ENCODE peak calls at places on chromosomes 13 and 19, in six cellular contexts. One of them, this sample, is unnamed.
A peak's percentile ranks its signal among the peaks of the same experiment; 100 is the strongest.

GRCh38 chr19:33171916-33172359 is 22.2 kb upstream of the LRP3 start:
- DNase-seq in SK-N-SH: no peak
- DNase-seq in brain microvascular endothelial cell: no peak
- DNase-seq in progenitor cell of endocrine pancreas: no peak
- DNase-seq in fibroblast of mammary gland: peak; percentile 79
- DNase-seq in mucosa of descending colon: no peak
- DNase-seq in this sample: peak; percentile 13

GRCh38 chr19:57351867-57352266 is 796 bp downstream of the ZNF304 start:
- DNase-seq in brain microvascular endothelial cell: no peak
- DNase-seq in SK-N-SH: no peak
- DNase-seq in mucosa of descending colon: no peak
- DNase-seq in progenitor cell of endocrine pancreas: no peak
- DNase-seq in fibroblast of mammary gland: peak; percentile 15
- DNase-seq in this sample: no peak

GRCh38 chr19:14369399-14370168 is 11.7 kb upstream of the ADGRE5 start:
- DNase-seq in brain microvascular endothelial cell: peak; percentile 32
- DNase-seq in fibroblast of mammary gland: peak; percentile 63
- DNase-seq in mucosa of descending colon: peak; percentile 52
- DNase-seq in SK-N-SH: no peak
- DNase-seq in progenitor cell of endocrine pancreas: no peak
- DNase-seq in this sample: no peak

GRCh38 chr19:58052256-58052655 is 6.8 kb upstream of the ZNF135 start:
- DNase-seq in fibroblast of mammary gland: no peak
- DNase-seq in progenitor cell of endocrine pancreas: no peak
- DNase-seq in brain microvascular endothelial cell: no peak
- DNase-seq in SK-N-SH: no peak
- DNase-seq in mucosa of descending colon: no peak
- DNase-seq in this sample: no peak

GRCh38 chr13:109381546-109382180 is 404.7 kb downstream of the IRS2 start:
- DNase-seq in brain microvascular endothelial cell: peak; percentile 72
- DNase-seq in mucosa of descending colon: no peak
- DNase-seq in fibroblast of mammary gland: peak; percentile 74
- DNase-seq in progenitor cell of endocrine pancreas: no peak
- DNase-seq in SK-N-SH: no peak
- DNase-seq in this sample: no peak

GRCh38 chr19:19021115-19021514 is 12.2 kb downstream of the SUGP2 start:
- DNase-seq in progenitor cell of endocrine pancreas: no peak
- DNase-seq in fibroblast of mammary gland: peak; percentile 64
- DNase-seq in mucosa of descending colon: no peak
- DNase-seq in brain microvascular endothelial cell: peak; percentile 63
- DNase-seq in SK-N-SH: no peak
- DNase-seq in this sample: no peak

GRCh38 chr13:80235559-80236296 is 105.2 kb downstream of the SPRY2 start:
- DNase-seq in SK-N-SH: no peak
- DNase-seq in fibroblast of mammary gland: no peak
- DNase-seq in brain microvascular endothelial cell: peak; percentile 40
- DNase-seq in mucosa of descending colon: no peak
- DNase-seq in progenitor cell of endocrine pancreas: no peak
- DNase-seq in this sample: no peak

GRCh38 chr13:33139186-33139585 is 123.0 kb downstream of the KL start:
- DNase-seq in brain microvascular endothelial cell: no peak
- DNase-seq in progenitor cell of endocrine pancreas: no peak
- DNase-seq in SK-N-SH: no peak
- DNase-seq in mucosa of descending colon: no peak
- DNase-seq in fibroblast of mammary gland: no peak
- DNase-seq in this sample: no peak

GRCh38 chr19:16369664-16370576 is 45.3 kb downstream of the KLF2 start:
- DNase-seq in fibroblast of mammary gland: no peak
- DNase-seq in progenitor cell of endocrine pancreas: no peak
- DNase-seq in brain microvascular endothelial cell: no peak
- DNase-seq in SK-N-SH: no peak
- DNase-seq in mucosa of descending colon: no peak
- DNase-seq in this sample: no peak

GRCh38 chr19:48645652-48646191 is at the start of gene CA11:
- DNase-seq in fibroblast of mammary gland: no peak
- DNase-seq in progenitor cell of endocrine pancreas: no peak
- DNase-seq in SK-N-SH: no peak
- DNase-seq in brain microvascular endothelial cell: no peak
- DNase-seq in mucosa of descending colon: no peak
- DNase-seq in this sample: peak; percentile 83

GRCh38 chr13:34708914-34709313 is 233.2 kb upstream of the NBEA start:
- DNase-seq in brain microvascular endothelial cell: no peak
- DNase-seq in mucosa of descending colon: no peak
- DNase-seq in fibroblast of mammary gland: no peak
- DNase-seq in progenitor cell of endocrine pancreas: no peak
- DNase-seq in SK-N-SH: no peak
- DNase-seq in this sample: no peak

GRCh38 chr13:79901336-79901735 is 420.4 kb downstream of the NDFIP2 start:
- DNase-seq in brain microvascular endothelial cell: peak; percentile 1
- DNase-seq in mucosa of descending colon: no peak
- DNase-seq in SK-N-SH: no peak
- DNase-seq in progenitor cell of endocrine pancreas: no peak
- DNase-seq in fibroblast of mammary gland: peak; percentile 46
- DNase-seq in this sample: no peak

GRCh38 chr13:26074706-26075105 is 22.9 kb upstream of the SHISA2 start:
- DNase-seq in SK-N-SH: no peak
- DNase-seq in brain microvascular endothelial cell: peak; percentile 51
- DNase-seq in mucosa of descending colon: no peak
- DNase-seq in progenitor cell of endocrine pancreas: no peak
- DNase-seq in fibroblast of mammary gland: no peak
- DNase-seq in this sample: no peak

GRCh38 chr13:94712812-94713555 is 639 bp upstream of the SOX21 start:
- DNase-seq in fibroblast of mammary gland: peak; percentile 42
- DNase-seq in mucosa of descending colon: no peak
- DNase-seq in progenitor cell of endocrine pancreas: peak; percentile 82
- DNase-seq in SK-N-SH: peak; percentile 76
- DNase-seq in brain microvascular endothelial cell: no peak
- DNase-seq in this sample: peak; percentile 81

GRCh38 chr19:33125929-33126388 is 6.0 kb upstream of the WDR88 start:
- DNase-seq in SK-N-SH: peak; percentile 81
- DNase-seq in fibroblast of mammary gland: peak; percentile 64
- DNase-seq in brain microvascular endothelial cell: peak; percentile 31
- DNase-seq in progenitor cell of endocrine pancreas: no peak
- DNase-seq in mucosa of descending colon: no peak
- DNase-seq in this sample: peak; percentile 79

GRCh38 chr19:2274937-2275535 is 6.9 kb downstream of the PEAK3 start:
- DNase-seq in brain microvascular endothelial cell: peak; percentile 70
- DNase-seq in mucosa of descending colon: peak; percentile 84
- DNase-seq in fibroblast of mammary gland: peak; percentile 76
- DNase-seq in SK-N-SH: peak; percentile 89
- DNase-seq in progenitor cell of endocrine pancreas: no peak
- DNase-seq in this sample: peak; percentile 91

GRCh38 chr19:18802354-18802753 is 11.2 kb upstream of the COMP start:
- DNase-seq in brain microvascular endothelial cell: no peak
- DNase-seq in SK-N-SH: peak; percentile 51
- DNase-seq in mucosa of descending colon: no peak
- DNase-seq in fibroblast of mammary gland: no peak
- DNase-seq in progenitor cell of endocrine pancreas: no peak
- DNase-seq in this sample: peak; percentile 87

GRCh38 chr13:97600438-97601080 is 166.6 kb downstream of the RAP2A start:
- DNase-seq in progenitor cell of endocrine pancreas: no peak
- DNase-seq in SK-N-SH: no peak
- DNase-seq in fibroblast of mammary gland: peak; percentile 77
- DNase-seq in mucosa of descending colon: no peak
- DNase-seq in brain microvascular endothelial cell: peak; percentile 72
- DNase-seq in this sample: no peak

GRCh38 chr13:37884026-37884425 is 14.5 kb upstream of the TRPC4 start:
- DNase-seq in mucosa of descending colon: no peak
- DNase-seq in SK-N-SH: no peak
- DNase-seq in brain microvascular endothelial cell: no peak
- DNase-seq in fibroblast of mammary gland: no peak
- DNase-seq in progenitor cell of endocrine pancreas: no peak
- DNase-seq in this sample: no peak

GRCh38 chr13:101512650-101513049 is 60.2 kb downstream of the ITGBL1 start:
- DNase-seq in mucosa of descending colon: no peak
- DNase-seq in fibroblast of mammary gland: peak; percentile 44
- DNase-seq in SK-N-SH: no peak
- DNase-seq in brain microvascular endothelial cell: peak; percentile 37
- DNase-seq in progenitor cell of endocrine pancreas: no peak
- DNase-seq in this sample: no peak

GRCh38 chr13:59823495-59823894 is 340.2 kb downstream of the DIAPH3 start:
- DNase-seq in SK-N-SH: no peak
- DNase-seq in brain microvascular endothelial cell: peak; percentile 27
- DNase-seq in fibroblast of mammary gland: peak; percentile 68
- DNase-seq in mucosa of descending colon: no peak
- DNase-seq in progenitor cell of endocrine pancreas: no peak
- DNase-seq in this sample: no peak

GRCh38 chr13:44797685-44798084 is 191.6 kb downstream of the NUFIP1 start:
- DNase-seq in SK-N-SH: no peak
- DNase-seq in brain microvascular endothelial cell: no peak
- DNase-seq in progenitor cell of endocrine pancreas: no peak
- DNase-seq in fibroblast of mammary gland: no peak
- DNase-seq in mucosa of descending colon: no peak
- DNase-seq in this sample: no peak

GRCh38 chr13:44803390-44803789 is 185.9 kb downstream of the NUFIP1 start:
- DNase-seq in SK-N-SH: no peak
- DNase-seq in brain microvascular endothelial cell: no peak
- DNase-seq in progenitor cell of endocrine pancreas: no peak
- DNase-seq in mucosa of descending colon: no peak
- DNase-seq in fibroblast of mammary gland: no peak
- DNase-seq in this sample: no peak

GRCh38 chr13:44800626-44801025 is 188.6 kb downstream of the NUFIP1 start:
- DNase-seq in progenitor cell of endocrine pancreas: no peak
- DNase-seq in SK-N-SH: no peak
- DNase-seq in mucosa of descending colon: no peak
- DNase-seq in brain microvascular endothelial cell: no peak
- DNase-seq in fibroblast of mammary gland: no peak
- DNase-seq in this sample: no peak

GRCh38 chr13:44805623-44806022 is 183.6 kb downstream of the NUFIP1 start:
- DNase-seq in fibroblast of mammary gland: no peak
- DNase-seq in SK-N-SH: no peak
- DNase-seq in progenitor cell of endocrine pancreas: no peak
- DNase-seq in mucosa of descending colon: no peak
- DNase-seq in brain microvascular endothelial cell: no peak
- DNase-seq in this sample: no peak

GRCh38 chr13:44801990-44802389 is 187.3 kb downstream of the NUFIP1 start:
- DNase-seq in fibroblast of mammary gland: peak; percentile 90
- DNase-seq in brain microvascular endothelial cell: peak; percentile 76
- DNase-seq in progenitor cell of endocrine pancreas: no peak
- DNase-seq in mucosa of descending colon: no peak
- DNase-seq in SK-N-SH: no peak
- DNase-seq in this sample: no peak
- TF ChIP-seq CTCF in fibroblast of mammary gland: no peak
- TF ChIP-seq CTCF in brain microvascular endothelial cell: peak; percentile 2
- TF ChIP-seq CTCF in progenitor cell of endocrine pancreas: no peak
- TF ChIP-seq CTCF in mucosa of descending colon: no peak
- TF ChIP-seq CTCF in SK-N-SH: no peak
- TF ChIP-seq CTCF in this sample: no peak

GRCh38 chr19:49939721-49940481 is 10.6 kb upstream of the NUP62 start:
- DNase-seq in SK-N-SH: no peak
- DNase-seq in brain microvascular endothelial cell: no peak
- DNase-seq in mucosa of descending colon: peak; percentile 27
- DNase-seq in fibroblast of mammary gland: no peak
- DNase-seq in progenitor cell of endocrine pancreas: no peak
- DNase-seq in this sample: peak; percentile 62
- TF ChIP-seq CTCF in SK-N-SH: peak; percentile 22
- TF ChIP-seq CTCF in brain microvascular endothelial cell: no peak
- TF ChIP-seq CTCF in mucosa of descending colon: no peak
- TF ChIP-seq CTCF in fibroblast of mammary gland: no peak
- TF ChIP-seq CTCF in progenitor cell of endocrine pancreas: no peak
- TF ChIP-seq CTCF in this sample: peak; percentile 52

GRCh38 chr13:111295896-111296295 is 24.5 kb upstream of the TEX29 start:
- DNase-seq in SK-N-SH: no peak
- DNase-seq in progenitor cell of endocrine pancreas: no peak
- DNase-seq in mucosa of descending colon: no peak
- DNase-seq in fibroblast of mammary gland: no peak
- DNase-seq in brain microvascular endothelial cell: no peak
- DNase-seq in this sample: no peak

GRCh38 chr13:111292710-111293485 is 27.5 kb upstream of the TEX29 start:
- DNase-seq in brain microvascular endothelial cell: no peak
- DNase-seq in mucosa of descending colon: no peak
- DNase-seq in progenitor cell of endocrine pancreas: no peak
- DNase-seq in SK-N-SH: no peak
- DNase-seq in fibroblast of mammary gland: no peak
- DNase-seq in this sample: no peak

GRCh38 chr13:111288276-111288675 is 32.2 kb upstream of the TEX29 start:
- DNase-seq in brain microvascular endothelial cell: no peak
- DNase-seq in fibroblast of mammary gland: no peak
- DNase-seq in progenitor cell of endocrine pancreas: no peak
- DNase-seq in mucosa of descending colon: no peak
- DNase-seq in SK-N-SH: no peak
- DNase-seq in this sample: no peak

GRCh38 chr13:111289251-111289650 is 31.2 kb upstream of the TEX29 start:
- DNase-seq in progenitor cell of endocrine pancreas: no peak
- DNase-seq in fibroblast of mammary gland: no peak
- DNase-seq in SK-N-SH: no peak
- DNase-seq in brain microvascular endothelial cell: no peak
- DNase-seq in mucosa of descending colon: no peak
- DNase-seq in this sample: no peak

DNA sequence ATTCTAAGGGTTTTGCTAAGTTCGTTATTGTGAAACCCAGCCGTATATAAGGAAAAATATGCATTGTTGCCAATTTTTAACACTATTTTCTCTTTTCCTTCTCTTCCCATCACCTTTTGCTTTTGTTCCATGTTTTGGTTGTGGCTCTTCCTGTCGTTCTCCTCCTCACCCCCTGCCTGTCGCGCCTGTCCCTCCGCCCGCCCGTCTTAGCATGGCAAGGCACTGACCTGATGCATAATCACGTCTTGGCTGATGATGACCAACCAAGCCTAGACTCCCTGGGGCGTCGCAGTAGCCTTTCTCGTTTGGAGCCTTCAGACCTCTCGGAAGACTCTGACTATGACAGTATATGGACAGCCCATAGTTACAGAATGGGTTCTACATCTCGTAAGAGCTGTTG is 28.5 kb upstream of the TEX29 start:
- DNase-seq in fibroblast of mammary gland: no peak
- DNase-seq in brain microvascular endothelial cell: no peak
- DNase-seq in progenitor cell of endocrine pancreas: no peak
- DNase-seq in mucosa of descending colon: no peak
- DNase-seq in SK-N-SH: no peak
- DNase-seq in this sample: no peak
- TF ChIP-seq CTCF in fibroblast of mammary gland: no peak
- TF ChIP-seq CTCF in brain microvascular endothelial cell: no peak
- TF ChIP-seq CTCF in progenitor cell of endocrine pancreas: no peak
- TF ChIP-seq CTCF in mucosa of descending colon: no peak
- TF ChIP-seq CTCF in SK-N-SH: no peak
- TF ChIP-seq CTCF in this sample: no peak

GRCh38 chr19:8595651-8596050 is 14.9 kb downstream of the ADAMTS10 start:
- DNase-seq in progenitor cell of endocrine pancreas: no peak
- DNase-seq in brain microvascular endothelial cell: no peak
- DNase-seq in SK-N-SH: no peak
- DNase-seq in fibroblast of mammary gland: no peak
- DNase-seq in mucosa of descending colon: no peak
- DNase-seq in this sample: no peak

GRCh38 chr19:8596168-8596567 is 14.3 kb downstream of the ADAMTS10 start:
- DNase-seq in progenitor cell of endocrine pancreas: no peak
- DNase-seq in mucosa of descending colon: no peak
- DNase-seq in fibroblast of mammary gland: no peak
- DNase-seq in SK-N-SH: no peak
- DNase-seq in brain microvascular endothelial cell: no peak
- DNase-seq in this sample: no peak

GRCh38 chr19:8589177-8589714 is 12.0 kb upstream of the MYO1F start:
- DNase-seq in progenitor cell of endocrine pancreas: no peak
- DNase-seq in brain microvascular endothelial cell: no peak
- DNase-seq in SK-N-SH: no peak
- DNase-seq in fibroblast of mammary gland: no peak
- DNase-seq in mucosa of descending colon: no peak
- DNase-seq in this sample: no peak

GRCh38 chr19:8592231-8593009 is 15.2 kb upstream of the MYO1F start:
- DNase-seq in SK-N-SH: peak; percentile 98
- DNase-seq in brain microvascular endothelial cell: peak; percentile 99
- DNase-seq in progenitor cell of endocrine pancreas: peak; percentile 94
- DNase-seq in fibroblast of mammary gland: peak; percentile 75
- DNase-seq in mucosa of descending colon: peak; percentile 87
- DNase-seq in this sample: peak; percentile 100

GRCh38 chr19:8593931-8594330 is 16.6 kb downstream of the ADAMTS10 start:
- DNase-seq in brain microvascular endothelial cell: no peak
- DNase-seq in progenitor cell of endocrine pancreas: no peak
- DNase-seq in SK-N-SH: no peak
- DNase-seq in fibroblast of mammary gland: no peak
- DNase-seq in mucosa of descending colon: no peak
- DNase-seq in this sample: no peak
- TF ChIP-seq CTCF in brain microvascular endothelial cell: peak; percentile 51
- TF ChIP-seq CTCF in progenitor cell of endocrine pancreas: peak; percentile 14
- TF ChIP-seq CTCF in SK-N-SH: peak; percentile 41
- TF ChIP-seq CTCF in fibroblast of mammary gland: peak; percentile 13
- TF ChIP-seq CTCF in mucosa of descending colon: no peak
- TF ChIP-seq CTCF in this sample: peak; percentile 42